ENCODE peak calls at places on chromosome 18, in nine cellular contexts. K is GM23248, U is OCI-LY7, E is ovary, Q is H9, W is tibial artery, D is stomach, C is aorta, P is heart right ventricle. A is an unnamed sample.

GRCh38 chr18:36901277-36901701 is 72.4 kb downstream of the KIAA1328 start:
- DNase-seq in K (peak; percentile 7), U (no peak), E (no peak), Q (no peak), W (no peak), D (no peak), C (no peak), P (no peak), A (no peak)

GRCh38 chr18:56096861-56097260 is 508.9 kb upstream of the TCF4 start:
- DNase-seq in K (no peak), U (no peak), E (no peak), Q (no peak), W (no peak), D (no peak), C (no peak), P (no peak), A (no peak)

GRCh38 chr18:54881229-54881753 is 53.0 kb downstream of the RAB27B start:
- DNase-seq in K (no peak), U (no peak), E (no peak), Q (no peak), W (no peak), D (no peak), C (no peak), P (no peak), A (no peak)

GRCh38 chr18:41456791-41457190 is 498.2 kb upstream of the PIK3C3 start:
- DNase-seq in K (no peak), U (no peak), E (no peak), Q (no peak), W (no peak), D (no peak), C (no peak), P (no peak), A (no peak)

GRCh38 chr18:26656401-26656943 is 108.1 kb upstream of the KCTD1 start:
- DNase-seq in K (no peak), U (no peak), E (no peak), Q (no peak), W (no peak), D (no peak), C (no peak), P (peak; percentile 19), A (no peak)

GRCh38 chr18:2985628-2986027 is 27.3 kb downstream of the LPIN2 start:
- DNase-seq in K (peak; percentile 61), U (peak; percentile 71), E (no peak), Q (no peak), W (no peak), D (no peak), C (no peak), P (no peak), A (no peak)

GRCh38 chr18:76503999-76504398 is 9.0 kb upstream of the ZNF516 start:
- DNase-seq in K (no peak), U (no peak), E (no peak), Q (no peak), W (no peak), D (no peak), C (no peak), P (no peak), A (no peak)

GRCh38 chr18:79849328-79850207 is 51.8 kb downstream of the KCNG2 start:
- DNase-seq in K (no peak), U (no peak), E (no peak), Q (no peak), W (no peak), D (no peak), C (peak; percentile 44), P (no peak), A (no peak)

GRCh38 chr18:43847164-43848091 is 570.1 kb upstream of the SYT4 start:
- DNase-seq in K (peak; percentile 54), U (no peak), E (no peak), Q (no peak), W (no peak), D (no peak), C (no peak), P (no peak), A (no peak)

GRCh38 chr18:49340446-49340845 is 120.0 kb downstream of the DYM start:
- DNase-seq in K (peak; percentile 82), U (no peak), E (no peak), Q (no peak), W (no peak), D (no peak), C (no peak), P (no peak), A (no peak)

GRCh38 chr18:3008546-3008945 is 4.4 kb downstream of the LPIN2 start:
- DNase-seq in K (peak; percentile 86), U (no peak), E (no peak), Q (no peak), W (no peak), D (no peak), C (peak; percentile 58), P (no peak), A (no peak)

GRCh38 chr18:29060349-29060748 is 883.4 kb upstream of the CDH2 start:
- DNase-seq in K (no peak), U (no peak), E (no peak), Q (no peak), W (no peak), D (no peak), C (no peak), P (no peak), A (no peak)

GRCh38 chr18:3998698-3999333 is 456.3 kb downstream of the DLGAP1 start:
- DNase-seq in K (peak; percentile 77), U (peak; percentile 73), E (peak; percentile 38), Q (no peak), W (no peak), D (no peak), C (no peak), P (no peak), A (no peak)

GRCh38 chr18:9613550-9614400 is 584 bp downstream of the PPP4R1 start:
- DNase-seq in K (peak; percentile 76), U (peak; percentile 68), E (peak; percentile 58), Q (peak; percentile 64), W (peak; percentile 47), D (peak; percentile 57), C (peak; percentile 74), P (peak; percentile 73), A (peak; percentile 57)

GRCh38 chr18:48817021-48817461 is 133.7 kb downstream of the SMAD7 start:
- DNase-seq in K (no peak), U (no peak), E (peak; percentile 11), Q (peak; percentile 20), W (peak; percentile 11), D (no peak), C (peak; percentile 30), P (no peak), A (no peak)

GRCh38 chr18:32877371-32877770 is 104.5 kb upstream of the KLHL14 start:
- DNase-seq in K (no peak), U (no peak), E (no peak), Q (no peak), W (no peak), D (no peak), C (no peak), P (no peak), A (no peak)

DNA sequence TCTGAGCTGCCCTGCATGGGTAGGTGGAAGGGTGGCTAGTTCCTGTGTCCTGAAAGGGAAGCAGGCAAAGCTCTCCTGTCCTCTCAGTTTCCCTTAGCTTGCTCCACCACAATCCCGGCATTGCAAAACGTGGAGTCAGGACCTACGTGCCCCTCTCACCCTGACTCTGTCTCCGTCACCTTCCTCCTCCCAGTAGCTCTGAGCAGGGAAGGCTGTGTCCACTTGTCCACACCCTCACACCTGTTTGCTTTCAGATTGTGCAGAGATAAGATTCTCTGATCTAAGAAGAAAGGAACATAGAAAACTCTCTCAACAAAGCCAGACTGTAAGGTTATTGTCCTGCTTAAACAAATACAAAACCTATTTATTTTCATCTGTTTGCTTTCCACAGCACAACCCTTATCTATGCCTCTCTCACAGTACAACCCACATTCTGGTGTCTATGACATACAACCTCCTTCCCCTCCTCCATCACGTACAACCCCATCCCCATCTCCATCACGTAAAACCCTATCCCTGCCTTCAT is 79.0 kb downstream of the ALPK2 start:
- DNase-seq in K (no peak), U (no peak), E (no peak), Q (no peak), W (no peak), D (no peak), C (no peak), P (no peak), A (no peak)
- H3K27ac ChIP-seq in K (no peak overlapping the region), U (no peak overlapping the region), E (no peak overlapping the region), Q (no peak overlapping the region), W (no peak overlapping the region), D (no peak overlapping the region), C (no peak overlapping the region), P (no peak overlapping the region), A (no peak overlapping the region)

GRCh38 chr18:10771053-10771709 is 245.4 kb downstream of the NAPG start:
- DNase-seq in K (peak; percentile 16), U (no peak), E (no peak), Q (no peak), W (no peak), D (no peak), C (no peak), P (no peak), A (no peak)
- H3K27ac ChIP-seq in K (no peak overlapping the region), U (no peak overlapping the region), E (no peak overlapping the region), Q (no peak overlapping the region), W (no peak overlapping the region), D (no peak overlapping the region), C (no peak overlapping the region), P (no peak overlapping the region), A (no peak overlapping the region)

GRCh38 chr18:74748809-74749208 is 151.1 kb downstream of the ZNF407 start:
- DNase-seq in K (no peak), U (no peak), E (no peak), Q (no peak), W (no peak), D (no peak), C (no peak), P (no peak), A (no peak)
- H3K27ac ChIP-seq in K (no peak overlapping the region), U (no peak overlapping the region), E (no peak overlapping the region), Q (no peak overlapping the region), W (no peak overlapping the region), D (no peak overlapping the region), C (no peak overlapping the region), P (no peak overlapping the region), A (no peak overlapping the region)

GRCh38 chr18:11981633-11982366 is 493 bp downstream of the IMPA2 start:
- DNase-seq in K (peak; percentile 52), U (peak; percentile 45), E (peak; percentile 55), Q (peak; percentile 65), W (peak; percentile 55), D (peak; percentile 55), C (no peak), P (peak; percentile 60), A (no peak)

GRCh38 chr18:11985532-11985931 is 4.2 kb downstream of the IMPA2 start:
- DNase-seq in K (no peak), U (no peak), E (no peak), Q (no peak), W (no peak), D (no peak), C (no peak), P (no peak), A (no peak)

GRCh38 chr18:11982981-11983380 is 1.7 kb downstream of the IMPA2 start:
- DNase-seq in K (no peak), U (no peak), E (no peak), Q (no peak), W (no peak), D (no peak), C (no peak), P (no peak), A (no peak)

GRCh38 chr18:11984091-11984490 is 2.8 kb downstream of the IMPA2 start:
- DNase-seq in K (no peak), U (no peak), E (no peak), Q (no peak), W (no peak), D (no peak), C (no peak), P (no peak), A (no peak)

DNA sequence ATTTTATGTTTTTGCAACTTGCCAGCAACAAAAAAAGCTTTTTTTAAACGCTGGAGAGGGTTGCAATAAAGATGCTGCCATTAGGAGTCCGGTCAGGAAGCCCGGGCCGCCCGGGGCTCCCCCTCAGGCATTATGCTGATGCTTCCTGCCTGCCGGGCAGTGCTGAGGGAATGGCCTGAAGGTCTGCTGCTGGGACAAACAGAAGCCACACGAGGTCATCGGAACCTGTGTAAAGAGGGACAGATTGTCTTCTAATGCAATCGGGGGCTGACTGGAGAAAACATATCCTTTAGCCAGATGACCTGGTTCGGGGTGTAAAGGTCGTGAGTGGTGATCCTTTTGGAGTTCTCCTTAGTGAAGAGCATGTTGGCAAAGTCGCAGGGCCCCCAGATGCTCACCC is 2.3 kb downstream of the IMPA2 start:
- DNase-seq in K (no peak), U (no peak), E (no peak), Q (peak; percentile 77), W (no peak), D (no peak), C (no peak), P (no peak), A (no peak)
- H3K27ac ChIP-seq in K (no peak overlapping the region), U (no peak overlapping the region), E (no peak overlapping the region), Q (no peak overlapping the region), W (no peak overlapping the region), D (no peak overlapping the region), C (no peak overlapping the region), P (peak overlapping the region; percentile 2), A (no peak overlapping the region)